ENCODE peak calls at places on chromosomes 5 and 9, in ten cellular contexts. One of them, this sample, is unnamed.
A peak's percentile ranks its signal among the peaks of the same experiment; 100 is the strongest.

GRCh38 chr5:73419414-73420390 is 28.9 kb downstream of the FOXD1 start:
- DNase-seq in IMR-90: peak; percentile 86
- DNase-seq in stimulated activated CD8-positive, alpha-beta memory T cell treated with anti-CD3 and anti-CD28 coated beads, Interleukin-12 subunit alpha, Interleukin-12 subunit beta, amount 100 ng/mL, for 1 hour: no peak
- DNase-seq in ecto neural progenitor cell: peak; percentile 87
- DNase-seq in HT-29: no peak
- DNase-seq in trophoblast cell: no peak
- DNase-seq in choroid plexus epithelial cell: peak; percentile 97
- DNase-seq in EH: peak; percentile 60
- DNase-seq in GM03348: peak; percentile 79
- DNase-seq in right cardiac atrium: no peak
- DNase-seq in this sample: no peak

GRCh38 chr5:173101245-173101644 is 43.1 kb upstream of the BNIP1 start:
- DNase-seq in IMR-90: no peak
- DNase-seq in stimulated activated CD8-positive, alpha-beta memory T cell treated with anti-CD3 and anti-CD28 coated beads, Interleukin-12 subunit alpha, Interleukin-12 subunit beta, amount 100 ng/mL, for 1 hour: no peak
- DNase-seq in ecto neural progenitor cell: no peak
- DNase-seq in HT-29: no peak
- DNase-seq in trophoblast cell: no peak
- DNase-seq in choroid plexus epithelial cell: no peak
- DNase-seq in EH: no peak
- DNase-seq in GM03348: no peak
- DNase-seq in right cardiac atrium: no peak
- DNase-seq in this sample: no peak

GRCh38 chr9:98767915-98768314 is 28.4 kb downstream of the ANKS6 start:
- DNase-seq in IMR-90: no peak
- DNase-seq in stimulated activated CD8-positive, alpha-beta memory T cell treated with anti-CD3 and anti-CD28 coated beads, Interleukin-12 subunit alpha, Interleukin-12 subunit beta, amount 100 ng/mL, for 1 hour: no peak
- DNase-seq in ecto neural progenitor cell: no peak
- DNase-seq in HT-29: no peak
- DNase-seq in trophoblast cell: no peak
- DNase-seq in choroid plexus epithelial cell: no peak
- DNase-seq in EH: no peak
- DNase-seq in GM03348: no peak
- DNase-seq in right cardiac atrium: no peak
- DNase-seq in this sample: no peak

GRCh38 chr5:179841621-179842020 is 17.0 kb downstream of the MRNIP start:
- DNase-seq in IMR-90: no peak
- DNase-seq in stimulated activated CD8-positive, alpha-beta memory T cell treated with anti-CD3 and anti-CD28 coated beads, Interleukin-12 subunit alpha, Interleukin-12 subunit beta, amount 100 ng/mL, for 1 hour: no peak
- DNase-seq in ecto neural progenitor cell: no peak
- DNase-seq in HT-29: no peak
- DNase-seq in trophoblast cell: no peak
- DNase-seq in choroid plexus epithelial cell: no peak
- DNase-seq in EH: no peak
- DNase-seq in GM03348: no peak
- DNase-seq in right cardiac atrium: no peak
- DNase-seq in this sample: no peak

GRCh38 chr9:35656841-35657326 is 935 bp downstream of the RMRP start:
- DNase-seq in IMR-90: no peak
- DNase-seq in stimulated activated CD8-positive, alpha-beta memory T cell treated with anti-CD3 and anti-CD28 coated beads, Interleukin-12 subunit alpha, Interleukin-12 subunit beta, amount 100 ng/mL, for 1 hour: no peak
- DNase-seq in ecto neural progenitor cell: no peak
- DNase-seq in HT-29: no peak
- DNase-seq in trophoblast cell: no peak
- DNase-seq in choroid plexus epithelial cell: no peak
- DNase-seq in EH: no peak
- DNase-seq in GM03348: no peak
- DNase-seq in right cardiac atrium: no peak
- DNase-seq in this sample: no peak

GRCh38 chr9:5326893-5327548 is 12.7 kb downstream of the RLN1 start:
- DNase-seq in IMR-90: peak; percentile 2
- DNase-seq in stimulated activated CD8-positive, alpha-beta memory T cell treated with anti-CD3 and anti-CD28 coated beads, Interleukin-12 subunit alpha, Interleukin-12 subunit beta, amount 100 ng/mL, for 1 hour: no peak
- DNase-seq in ecto neural progenitor cell: peak; percentile 78
- DNase-seq in HT-29: no peak
- DNase-seq in trophoblast cell: no peak
- DNase-seq in choroid plexus epithelial cell: peak; percentile 7
- DNase-seq in EH: no peak
- DNase-seq in GM03348: no peak
- DNase-seq in right cardiac atrium: no peak
- DNase-seq in this sample: no peak

GRCh38 chr9:38026021-38026809 is 42.8 kb downstream of the SHB start:
- DNase-seq in IMR-90: peak; percentile 98
- DNase-seq in stimulated activated CD8-positive, alpha-beta memory T cell treated with anti-CD3 and anti-CD28 coated beads, Interleukin-12 subunit alpha, Interleukin-12 subunit beta, amount 100 ng/mL, for 1 hour: no peak
- DNase-seq in ecto neural progenitor cell: no peak
- DNase-seq in HT-29: peak; percentile 56
- DNase-seq in trophoblast cell: peak; percentile 90
- DNase-seq in choroid plexus epithelial cell: peak; percentile 96
- DNase-seq in EH: peak; percentile 99
- DNase-seq in GM03348: peak; percentile 81
- DNase-seq in right cardiac atrium: no peak
- DNase-seq in this sample: no peak

GRCh38 chr9:131889437-131890244 is 149.8 kb upstream of the RAPGEF1 start:
- DNase-seq in IMR-90: no peak
- DNase-seq in stimulated activated CD8-positive, alpha-beta memory T cell treated with anti-CD3 and anti-CD28 coated beads, Interleukin-12 subunit alpha, Interleukin-12 subunit beta, amount 100 ng/mL, for 1 hour: no peak
- DNase-seq in ecto neural progenitor cell: no peak
- DNase-seq in HT-29: no peak
- DNase-seq in trophoblast cell: no peak
- DNase-seq in choroid plexus epithelial cell: no peak
- DNase-seq in EH: no peak
- DNase-seq in GM03348: no peak
- DNase-seq in right cardiac atrium: peak; percentile 84
- DNase-seq in this sample: no peak

GRCh38 chr9:115717298-115717697 is 436.3 kb upstream of the PAPPA start:
- DNase-seq in IMR-90: peak; percentile 56
- DNase-seq in stimulated activated CD8-positive, alpha-beta memory T cell treated with anti-CD3 and anti-CD28 coated beads, Interleukin-12 subunit alpha, Interleukin-12 subunit beta, amount 100 ng/mL, for 1 hour: no peak
- DNase-seq in ecto neural progenitor cell: no peak
- DNase-seq in HT-29: no peak
- DNase-seq in trophoblast cell: peak; percentile 24
- DNase-seq in choroid plexus epithelial cell: peak; percentile 70
- DNase-seq in EH: no peak
- DNase-seq in GM03348: peak; percentile 9
- DNase-seq in right cardiac atrium: no peak
- DNase-seq in this sample: no peak

GRCh38 chr5:102867999-102868662 is 113.0 kb downstream of the PAM start:
- DNase-seq in IMR-90: peak; percentile 41
- DNase-seq in stimulated activated CD8-positive, alpha-beta memory T cell treated with anti-CD3 and anti-CD28 coated beads, Interleukin-12 subunit alpha, Interleukin-12 subunit beta, amount 100 ng/mL, for 1 hour: no peak
- DNase-seq in ecto neural progenitor cell: no peak
- DNase-seq in HT-29: peak; percentile 64
- DNase-seq in trophoblast cell: no peak
- DNase-seq in choroid plexus epithelial cell: peak; percentile 30
- DNase-seq in EH: peak; percentile 41
- DNase-seq in GM03348: peak; percentile 14
- DNase-seq in right cardiac atrium: no peak
- DNase-seq in this sample: no peak

GRCh38 chr5:161023591-161023990 is 171.6 kb upstream of the ATP10B start:
- DNase-seq in IMR-90: no peak
- DNase-seq in stimulated activated CD8-positive, alpha-beta memory T cell treated with anti-CD3 and anti-CD28 coated beads, Interleukin-12 subunit alpha, Interleukin-12 subunit beta, amount 100 ng/mL, for 1 hour: no peak
- DNase-seq in ecto neural progenitor cell: no peak
- DNase-seq in HT-29: no peak
- DNase-seq in trophoblast cell: no peak
- DNase-seq in choroid plexus epithelial cell: no peak
- DNase-seq in EH: no peak
- DNase-seq in GM03348: no peak
- DNase-seq in right cardiac atrium: no peak
- DNase-seq in this sample: no peak

GRCh38 chr5:14063691-14064090 is 79.5 kb upstream of the TRIO start:
- DNase-seq in IMR-90: no peak
- DNase-seq in stimulated activated CD8-positive, alpha-beta memory T cell treated with anti-CD3 and anti-CD28 coated beads, Interleukin-12 subunit alpha, Interleukin-12 subunit beta, amount 100 ng/mL, for 1 hour: no peak
- DNase-seq in ecto neural progenitor cell: no peak
- DNase-seq in HT-29: no peak
- DNase-seq in trophoblast cell: no peak
- DNase-seq in choroid plexus epithelial cell: no peak
- DNase-seq in EH: peak; percentile 65
- DNase-seq in GM03348: no peak
- DNase-seq in right cardiac atrium: no peak
- DNase-seq in this sample: no peak

GRCh38 chr9:91681461-91682305 is 258.1 kb upstream of the NFIL3 start:
- DNase-seq in IMR-90: peak; percentile 64
- DNase-seq in stimulated activated CD8-positive, alpha-beta memory T cell treated with anti-CD3 and anti-CD28 coated beads, Interleukin-12 subunit alpha, Interleukin-12 subunit beta, amount 100 ng/mL, for 1 hour: peak; percentile 40
- DNase-seq in ecto neural progenitor cell: peak; percentile 87
- DNase-seq in HT-29: peak; percentile 51
- DNase-seq in trophoblast cell: peak; percentile 60
- DNase-seq in choroid plexus epithelial cell: peak; percentile 65
- DNase-seq in EH: peak; percentile 62
- DNase-seq in GM03348: peak; percentile 96
- DNase-seq in right cardiac atrium: peak; percentile 90
- DNase-seq in this sample: peak; percentile 87

GRCh38 chr5:118233601-118234000 is 754.7 kb downstream of the DTWD2 start:
- DNase-seq in IMR-90: no peak
- DNase-seq in stimulated activated CD8-positive, alpha-beta memory T cell treated with anti-CD3 and anti-CD28 coated beads, Interleukin-12 subunit alpha, Interleukin-12 subunit beta, amount 100 ng/mL, for 1 hour: no peak
- DNase-seq in ecto neural progenitor cell: no peak
- DNase-seq in HT-29: no peak
- DNase-seq in trophoblast cell: no peak
- DNase-seq in choroid plexus epithelial cell: no peak
- DNase-seq in EH: peak; percentile 6
- DNase-seq in GM03348: no peak
- DNase-seq in right cardiac atrium: no peak
- DNase-seq in this sample: peak; percentile 35

GRCh38 chr5:73242741-73243140 is 69.7 kb downstream of the TMEM174 start:
- DNase-seq in IMR-90: no peak
- DNase-seq in stimulated activated CD8-positive, alpha-beta memory T cell treated with anti-CD3 and anti-CD28 coated beads, Interleukin-12 subunit alpha, Interleukin-12 subunit beta, amount 100 ng/mL, for 1 hour: no peak
- DNase-seq in ecto neural progenitor cell: no peak
- DNase-seq in HT-29: no peak
- DNase-seq in trophoblast cell: no peak
- DNase-seq in choroid plexus epithelial cell: no peak
- DNase-seq in EH: no peak
- DNase-seq in GM03348: no peak
- DNase-seq in right cardiac atrium: no peak
- DNase-seq in this sample: no peak

GRCh38 chr5:54135042-54135441 is 175.3 kb downstream of the ARL15 start:
- DNase-seq in IMR-90: peak; percentile 48
- DNase-seq in stimulated activated CD8-positive, alpha-beta memory T cell treated with anti-CD3 and anti-CD28 coated beads, Interleukin-12 subunit alpha, Interleukin-12 subunit beta, amount 100 ng/mL, for 1 hour: no peak
- DNase-seq in ecto neural progenitor cell: no peak
- DNase-seq in HT-29: no peak
- DNase-seq in trophoblast cell: no peak
- DNase-seq in choroid plexus epithelial cell: peak; percentile 46
- DNase-seq in EH: peak; percentile 75
- DNase-seq in GM03348: peak; percentile 18
- DNase-seq in right cardiac atrium: no peak
- DNase-seq in this sample: no peak

GRCh38 chr9:84862786-84863185 is 193.3 kb downstream of the NTRK2 start:
- DNase-seq in IMR-90: no peak
- DNase-seq in stimulated activated CD8-positive, alpha-beta memory T cell treated with anti-CD3 and anti-CD28 coated beads, Interleukin-12 subunit alpha, Interleukin-12 subunit beta, amount 100 ng/mL, for 1 hour: no peak
- DNase-seq in ecto neural progenitor cell: peak; percentile 62
- DNase-seq in HT-29: peak; percentile 7
- DNase-seq in trophoblast cell: no peak
- DNase-seq in choroid plexus epithelial cell: peak; percentile 7
- DNase-seq in EH: peak; percentile 75
- DNase-seq in GM03348: peak; percentile 73
- DNase-seq in right cardiac atrium: no peak
- DNase-seq in this sample: peak; percentile 36

GRCh38 chr5:104914536-104915070 is 1352.0 kb upstream of the NUDT12 start:
- DNase-seq in IMR-90: no peak
- DNase-seq in stimulated activated CD8-positive, alpha-beta memory T cell treated with anti-CD3 and anti-CD28 coated beads, Interleukin-12 subunit alpha, Interleukin-12 subunit beta, amount 100 ng/mL, for 1 hour: no peak
- DNase-seq in ecto neural progenitor cell: no peak
- DNase-seq in HT-29: no peak
- DNase-seq in trophoblast cell: peak; percentile 69
- DNase-seq in choroid plexus epithelial cell: no peak
- DNase-seq in EH: no peak
- DNase-seq in GM03348: no peak
- DNase-seq in right cardiac atrium: no peak
- DNase-seq in this sample: no peak

GRCh38 chr5:96509721-96510383 is 76.8 kb upstream of the PCSK1 start:
- DNase-seq in IMR-90: peak; percentile 97
- DNase-seq in stimulated activated CD8-positive, alpha-beta memory T cell treated with anti-CD3 and anti-CD28 coated beads, Interleukin-12 subunit alpha, Interleukin-12 subunit beta, amount 100 ng/mL, for 1 hour: no peak
- DNase-seq in ecto neural progenitor cell: no peak
- DNase-seq in HT-29: no peak
- DNase-seq in trophoblast cell: no peak
- DNase-seq in choroid plexus epithelial cell: peak; percentile 95
- DNase-seq in EH: peak; percentile 93
- DNase-seq in GM03348: peak; percentile 81
- DNase-seq in right cardiac atrium: no peak
- DNase-seq in this sample: no peak

GRCh38 chr5:65992630-65993029 is 66.3 kb downstream of the ERBIN start:
- DNase-seq in IMR-90: no peak
- DNase-seq in stimulated activated CD8-positive, alpha-beta memory T cell treated with anti-CD3 and anti-CD28 coated beads, Interleukin-12 subunit alpha, Interleukin-12 subunit beta, amount 100 ng/mL, for 1 hour: no peak
- DNase-seq in ecto neural progenitor cell: no peak
- DNase-seq in HT-29: no peak
- DNase-seq in trophoblast cell: no peak
- DNase-seq in choroid plexus epithelial cell: no peak
- DNase-seq in EH: no peak
- DNase-seq in GM03348: no peak
- DNase-seq in right cardiac atrium: no peak
- DNase-seq in this sample: no peak

GRCh38 chr5:32233220-32233695 is 59.1 kb upstream of the GOLPH3 start:
- DNase-seq in IMR-90: no peak
- DNase-seq in stimulated activated CD8-positive, alpha-beta memory T cell treated with anti-CD3 and anti-CD28 coated beads, Interleukin-12 subunit alpha, Interleukin-12 subunit beta, amount 100 ng/mL, for 1 hour: no peak
- DNase-seq in ecto neural progenitor cell: no peak
- DNase-seq in HT-29: no peak
- DNase-seq in trophoblast cell: no peak
- DNase-seq in choroid plexus epithelial cell: no peak
- DNase-seq in EH: no peak
- DNase-seq in GM03348: no peak
- DNase-seq in right cardiac atrium: no peak
- DNase-seq in this sample: no peak

GRCh38 chr5:156913719-156914370 is 49.2 kb downstream of the TIMD4 start:
- DNase-seq in IMR-90: no peak
- DNase-seq in stimulated activated CD8-positive, alpha-beta memory T cell treated with anti-CD3 and anti-CD28 coated beads, Interleukin-12 subunit alpha, Interleukin-12 subunit beta, amount 100 ng/mL, for 1 hour: no peak
- DNase-seq in ecto neural progenitor cell: no peak
- DNase-seq in HT-29: no peak
- DNase-seq in trophoblast cell: no peak
- DNase-seq in choroid plexus epithelial cell: no peak
- DNase-seq in EH: no peak
- DNase-seq in GM03348: no peak
- DNase-seq in right cardiac atrium: no peak
- DNase-seq in this sample: no peak

GRCh38 chr9:71642043-71642442 is 126.3 kb downstream of the CEMIP2 start:
- DNase-seq in IMR-90: no peak
- DNase-seq in stimulated activated CD8-positive, alpha-beta memory T cell treated with anti-CD3 and anti-CD28 coated beads, Interleukin-12 subunit alpha, Interleukin-12 subunit beta, amount 100 ng/mL, for 1 hour: no peak
- DNase-seq in ecto neural progenitor cell: no peak
- DNase-seq in HT-29: no peak
- DNase-seq in trophoblast cell: no peak
- DNase-seq in choroid plexus epithelial cell: no peak
- DNase-seq in EH: no peak
- DNase-seq in GM03348: no peak
- DNase-seq in right cardiac atrium: no peak
- DNase-seq in this sample: no peak

GRCh38 chr5:112006721-112007120 is 249.7 kb upstream of the NREP start:
- DNase-seq in IMR-90: peak; percentile 87
- DNase-seq in stimulated activated CD8-positive, alpha-beta memory T cell treated with anti-CD3 and anti-CD28 coated beads, Interleukin-12 subunit alpha, Interleukin-12 subunit beta, amount 100 ng/mL, for 1 hour: no peak
- DNase-seq in ecto neural progenitor cell: no peak
- DNase-seq in HT-29: no peak
- DNase-seq in trophoblast cell: no peak
- DNase-seq in choroid plexus epithelial cell: peak; percentile 68
- DNase-seq in EH: peak; percentile 75
- DNase-seq in GM03348: no peak
- DNase-seq in right cardiac atrium: no peak
- DNase-seq in this sample: peak; percentile 20

GRCh38 chr9:99385814-99386279 is 163.8 kb downstream of the SEC61B start:
- DNase-seq in IMR-90: peak; percentile 52
- DNase-seq in stimulated activated CD8-positive, alpha-beta memory T cell treated with anti-CD3 and anti-CD28 coated beads, Interleukin-12 subunit alpha, Interleukin-12 subunit beta, amount 100 ng/mL, for 1 hour: no peak
- DNase-seq in ecto neural progenitor cell: no peak
- DNase-seq in HT-29: no peak
- DNase-seq in trophoblast cell: no peak
- DNase-seq in choroid plexus epithelial cell: peak; percentile 43
- DNase-seq in EH: peak; percentile 94
- DNase-seq in GM03348: peak; percentile 49
- DNase-seq in right cardiac atrium: no peak
- DNase-seq in this sample: peak; percentile 72

GRCh38 chr5:94218374-94218773 is 400.0 kb downstream of the KIAA0825 start:
- DNase-seq in IMR-90: peak; percentile 86
- DNase-seq in stimulated activated CD8-positive, alpha-beta memory T cell treated with anti-CD3 and anti-CD28 coated beads, Interleukin-12 subunit alpha, Interleukin-12 subunit beta, amount 100 ng/mL, for 1 hour: no peak
- DNase-seq in ecto neural progenitor cell: no peak
- DNase-seq in HT-29: no peak
- DNase-seq in trophoblast cell: peak; percentile 57
- DNase-seq in choroid plexus epithelial cell: peak; percentile 57
- DNase-seq in EH: peak; percentile 93
- DNase-seq in GM03348: peak; percentile 81
- DNase-seq in right cardiac atrium: no peak
- DNase-seq in this sample: no peak

GRCh38 chr9:36298566-36298965 is 40.3 kb upstream of the GNE start:
- DNase-seq in IMR-90: peak; percentile 25
- DNase-seq in stimulated activated CD8-positive, alpha-beta memory T cell treated with anti-CD3 and anti-CD28 coated beads, Interleukin-12 subunit alpha, Interleukin-12 subunit beta, amount 100 ng/mL, for 1 hour: no peak
- DNase-seq in ecto neural progenitor cell: no peak
- DNase-seq in HT-29: no peak
- DNase-seq in trophoblast cell: peak; percentile 71
- DNase-seq in choroid plexus epithelial cell: peak; percentile 39
- DNase-seq in EH: peak; percentile 75
- DNase-seq in GM03348: peak; percentile 82
- DNase-seq in right cardiac atrium: no peak
- DNase-seq in this sample: no peak

GRCh38 chr5:93675458-93676450 is 65.6 kb downstream of the POU5F2 start:
- DNase-seq in IMR-90: peak; percentile 49
- DNase-seq in stimulated activated CD8-positive, alpha-beta memory T cell treated with anti-CD3 and anti-CD28 coated beads, Interleukin-12 subunit alpha, Interleukin-12 subunit beta, amount 100 ng/mL, for 1 hour: no peak
- DNase-seq in ecto neural progenitor cell: no peak
- DNase-seq in HT-29: no peak
- DNase-seq in trophoblast cell: no peak
- DNase-seq in choroid plexus epithelial cell: no peak
- DNase-seq in EH: no peak
- DNase-seq in GM03348: no peak
- DNase-seq in right cardiac atrium: no peak
- DNase-seq in this sample: no peak